ENCODE peak calls at places on chromosome 19, in four cellular contexts. One of them, this sample, is unnamed.

GRCh38 chr19:7421941-7422744 is 66.7 kb downstream of the PEX11G start:
- DNase-seq in left lung: no peak
- DNase-seq in WERI-Rb-1: no peak
- DNase-seq in small intestine: no peak
- DNase-seq in this sample: no peak

GRCh38 chr19:32396046-32396652 is 9.4 kb upstream of the DPY19L3 start:
- DNase-seq in left lung: no peak
- DNase-seq in WERI-Rb-1: no peak
- DNase-seq in small intestine: no peak
- DNase-seq in this sample: no peak

GRCh38 chr19:14661372-14661924 is 13.2 kb downstream of the ADGRE3 start:
- DNase-seq in left lung: no peak
- DNase-seq in WERI-Rb-1: no peak
- DNase-seq in small intestine: no peak
- DNase-seq in this sample: no peak

GRCh38 chr19:13022111-13022858 is 27.0 kb downstream of the NFIX start:
- DNase-seq in left lung: peak
- DNase-seq in WERI-Rb-1: no peak
- DNase-seq in small intestine: peak
- DNase-seq in this sample: no peak

GRCh38 chr19:17522988-17523872 is 11.8 kb downstream of the PGLS start:
- DNase-seq in left lung: peak
- DNase-seq in WERI-Rb-1: no peak
- DNase-seq in small intestine: peak
- DNase-seq in this sample: peak

GRCh38 chr19:35505956-35506355 is 7.5 kb downstream of the DMKN start:
- DNase-seq in left lung: no peak
- DNase-seq in WERI-Rb-1: no peak
- DNase-seq in small intestine: no peak
- DNase-seq in this sample: no peak

GRCh38 chr19:1985588-1986356 is 29.7 kb downstream of the BTBD2 start:
- DNase-seq in left lung: no peak
- DNase-seq in WERI-Rb-1: no peak
- DNase-seq in small intestine: no peak
- DNase-seq in this sample: no peak

GRCh38 chr19:5609881-5610280 is 12.7 kb downstream of the SAFB2 start:
- DNase-seq in left lung: no peak
- DNase-seq in WERI-Rb-1: no peak
- DNase-seq in small intestine: no peak
- DNase-seq in this sample: no peak

GRCh38 chr19:40800339-40800996 is 1.5 kb downstream of the EGLN2 start:
- DNase-seq in left lung: no peak
- DNase-seq in WERI-Rb-1: no peak
- DNase-seq in small intestine: no peak
- DNase-seq in this sample: no peak

GRCh38 chr19:58361900-58362271 is 665 bp downstream of the ZNF497 start:
- DNase-seq in left lung: peak
- DNase-seq in WERI-Rb-1: peak
- DNase-seq in small intestine: no peak
- DNase-seq in this sample: no peak

GRCh38 chr19:29017788-29018187 is 195.2 kb downstream of the UQCRFS1 start:
- DNase-seq in left lung: no peak
- DNase-seq in WERI-Rb-1: no peak
- DNase-seq in small intestine: no peak
- DNase-seq in this sample: no peak

GRCh38 chr19:2055871-2056809 is 5.1 kb upstream of the MKNK2 start:
- DNase-seq in left lung: peak
- DNase-seq in WERI-Rb-1: no peak
- DNase-seq in small intestine: peak
- DNase-seq in this sample: no peak

GRCh38 chr19:5340637-5341447 is at the start of gene PTPRS:
- DNase-seq in left lung: peak
- DNase-seq in WERI-Rb-1: peak
- DNase-seq in small intestine: peak
- DNase-seq in this sample: peak

GRCh38 chr19:11848594-11849263 is at the start of gene ZNF439:
- DNase-seq in left lung: peak
- DNase-seq in WERI-Rb-1: peak
- DNase-seq in small intestine: peak
- DNase-seq in this sample: peak

GRCh38 chr19:40317338-40317737 is 30.9 kb downstream of the C19orf47 start:
- DNase-seq in left lung: peak
- DNase-seq in WERI-Rb-1: no peak
- DNase-seq in small intestine: no peak
- DNase-seq in this sample: no peak

GRCh38 chr19:29587518-29587986 is 18.5 kb upstream of the POP4 start:
- DNase-seq in left lung: no peak
- DNase-seq in WERI-Rb-1: no peak
- DNase-seq in small intestine: peak
- DNase-seq in this sample: peak

GRCh38 chr19:52724701-52725514 is 9.9 kb downstream of the ZNF611 start:
- DNase-seq in left lung: no peak
- DNase-seq in WERI-Rb-1: no peak
- DNase-seq in small intestine: no peak
- DNase-seq in this sample: no peak

GRCh38 chr19:56725829-56726424 is 54.4 kb upstream of the ZNF835 start:
- DNase-seq in left lung: no peak
- DNase-seq in WERI-Rb-1: no peak
- DNase-seq in small intestine: no peak
- DNase-seq in this sample: no peak

GRCh38 chr19:35882074-35882832 is 13.9 kb downstream of the APLP1 start:
- DNase-seq in left lung: no peak
- DNase-seq in WERI-Rb-1: peak
- DNase-seq in small intestine: peak
- DNase-seq in this sample: no peak

GRCh38 chr19:13995017-13995728 is 10.9 kb downstream of the RFX1 start:
- DNase-seq in left lung: peak
- DNase-seq in WERI-Rb-1: no peak
- DNase-seq in small intestine: no peak
- DNase-seq in this sample: no peak

GRCh38 chr19:16428372-16429036 is 43.3 kb downstream of the EPS15L1 start:
- DNase-seq in left lung: no peak
- DNase-seq in WERI-Rb-1: no peak
- DNase-seq in small intestine: no peak
- DNase-seq in this sample: no peak

GRCh38 chr19:36371886-36372285 is 7.1 kb downstream of the ZFP14 start:
- DNase-seq in left lung: no peak
- DNase-seq in WERI-Rb-1: no peak
- DNase-seq in small intestine: no peak
- DNase-seq in this sample: no peak

GRCh38 chr19:23440207-23440606 is 44.9 kb upstream of the ZNF91 start:
- DNase-seq in left lung: no peak
- DNase-seq in WERI-Rb-1: peak
- DNase-seq in small intestine: no peak
- DNase-seq in this sample: no peak

GRCh38 chr19:17329061-17329767 is 5.4 kb downstream of the ANO8 start:
- DNase-seq in left lung: no peak
- DNase-seq in WERI-Rb-1: no peak
- DNase-seq in small intestine: no peak
- DNase-seq in this sample: no peak

GRCh38 chr19:43395561-43395960 is 19.1 kb upstream of the TEX101 start:
- DNase-seq in left lung: no peak
- DNase-seq in WERI-Rb-1: no peak
- DNase-seq in small intestine: peak
- DNase-seq in this sample: no peak

GRCh38 chr19:16584825-16585801 is 12.9 kb upstream of the SLC35E1 start:
- DNase-seq in left lung: peak
- DNase-seq in WERI-Rb-1: no peak
- DNase-seq in small intestine: no peak
- DNase-seq in this sample: no peak

GRCh38 chr19:21474671-21475181 is 30.7 kb upstream of the ZNF429 start:
- DNase-seq in left lung: peak
- DNase-seq in WERI-Rb-1: no peak
- DNase-seq in small intestine: no peak
- DNase-seq in this sample: peak

GRCh38 chr19:20422616-20423205 is 142.9 kb downstream of the ZNF737 start:
- DNase-seq in left lung: peak
- DNase-seq in WERI-Rb-1: peak
- DNase-seq in small intestine: no peak
- DNase-seq in this sample: no peak

GRCh38 chr19:33456076-33456844 is 65.3 kb downstream of the PEPD start:
- DNase-seq in left lung: peak
- DNase-seq in WERI-Rb-1: no peak
- DNase-seq in small intestine: no peak
- DNase-seq in this sample: no peak

GRCh38 chr19:40908981-40909380 is 26.9 kb upstream of the CYP2A7 start:
- DNase-seq in left lung: no peak
- DNase-seq in WERI-Rb-1: no peak
- DNase-seq in small intestine: no peak
- DNase-seq in this sample: no peak

GRCh38 chr19:3370728-3371591 is 4.6 kb downstream of the NFIC start:
- DNase-seq in left lung: no peak
- DNase-seq in WERI-Rb-1: no peak
- DNase-seq in small intestine: no peak
- DNase-seq in this sample: no peak

GRCh38 chr19:3372413-3372812 is 6.0 kb downstream of the NFIC start:
- DNase-seq in left lung: no peak
- DNase-seq in WERI-Rb-1: no peak
- DNase-seq in small intestine: no peak
- DNase-seq in this sample: no peak

GRCh38 chr19:3375221-3376088 is 9.1 kb downstream of the NFIC start:
- DNase-seq in left lung: no peak
- DNase-seq in WERI-Rb-1: no peak
- DNase-seq in small intestine: no peak
- DNase-seq in this sample: no peak

GRCh38 chr19:3374369-3375112 is 8.2 kb downstream of the NFIC start:
- DNase-seq in left lung: no peak
- DNase-seq in WERI-Rb-1: no peak
- DNase-seq in small intestine: no peak
- DNase-seq in this sample: no peak

DNA sequence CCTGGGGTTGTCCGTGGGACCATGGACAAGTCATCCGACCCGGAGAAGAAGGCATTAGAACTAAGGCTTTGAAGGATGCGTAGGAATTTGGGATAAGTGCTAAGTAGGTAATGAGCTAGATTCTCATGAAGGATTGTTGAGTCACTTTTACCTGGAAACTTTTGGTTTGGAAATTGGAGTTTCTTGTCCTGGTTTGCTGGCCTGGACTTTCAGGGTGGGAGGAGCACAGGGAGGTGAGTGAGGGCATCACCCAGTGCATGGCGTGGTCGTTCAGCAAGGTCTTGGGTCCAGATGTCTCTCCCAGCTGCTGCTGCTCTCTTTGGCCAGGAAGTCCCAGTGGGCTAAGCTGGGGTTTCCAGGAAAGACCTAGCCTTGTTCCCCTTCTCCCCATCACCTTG is 7.6 kb downstream of the NFIC start:
- DNase-seq in left lung: no peak
- DNase-seq in WERI-Rb-1: no peak
- DNase-seq in small intestine: no peak
- DNase-seq in this sample: no peak
- H3K27ac ChIP-seq in left lung: peak
- H3K27ac ChIP-seq in WERI-Rb-1: no peak
- H3K27ac ChIP-seq in small intestine: peak
- H3K27ac ChIP-seq in this sample: no peak

GRCh38 chr19:19407640-19407933 is 2.1 kb downstream of the GATAD2A start:
- DNase-seq in left lung: no peak
- DNase-seq in WERI-Rb-1: peak
- DNase-seq in small intestine: no peak
- DNase-seq in this sample: no peak
- H3K27ac ChIP-seq in left lung: peak
- H3K27ac ChIP-seq in WERI-Rb-1: peak
- H3K27ac ChIP-seq in small intestine: peak
- H3K27ac ChIP-seq in this sample: no peak

GRCh38 chr19:45515807-45516401 is 8.6 kb downstream of the VASP start:
- DNase-seq in left lung: peak
- DNase-seq in WERI-Rb-1: no peak
- DNase-seq in small intestine: peak
- DNase-seq in this sample: no peak

GRCh38 chr19:45518469-45518826 is 11.2 kb downstream of the VASP start:
- DNase-seq in left lung: no peak
- DNase-seq in WERI-Rb-1: no peak
- DNase-seq in small intestine: peak
- DNase-seq in this sample: no peak

GRCh38 chr19:45515081-45515624 is 7.9 kb downstream of the VASP start:
- DNase-seq in left lung: peak
- DNase-seq in WERI-Rb-1: no peak
- DNase-seq in small intestine: peak
- DNase-seq in this sample: no peak

GRCh38 chr19:45517641-45518468 is 10.6 kb downstream of the VASP start:
- DNase-seq in left lung: peak
- DNase-seq in WERI-Rb-1: no peak
- DNase-seq in small intestine: no peak
- DNase-seq in this sample: no peak

DNA sequence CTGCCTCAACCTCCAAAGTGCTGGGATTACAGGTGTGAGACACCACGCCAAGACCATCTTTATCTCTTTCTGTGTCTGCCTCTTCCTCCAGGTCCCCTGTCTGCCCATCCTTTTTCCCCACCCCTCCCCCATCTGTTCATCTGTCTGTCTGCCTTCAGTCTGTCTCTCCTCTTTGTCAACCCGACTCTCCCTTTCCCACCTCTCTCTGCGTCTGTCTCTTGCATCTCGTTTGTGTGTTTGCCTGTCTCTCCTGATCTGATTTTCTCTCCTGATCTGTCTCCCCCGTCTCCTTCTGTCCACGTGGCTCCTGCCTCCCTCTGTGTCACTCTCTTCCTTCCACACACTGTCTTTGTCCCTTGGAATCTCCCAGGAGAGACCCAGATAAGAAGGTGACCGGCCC is 10.0 kb downstream of the VASP start:
- DNase-seq in left lung: no peak
- DNase-seq in WERI-Rb-1: no peak
- DNase-seq in small intestine: no peak
- DNase-seq in this sample: no peak
- H3K27ac ChIP-seq in left lung: no peak
- H3K27ac ChIP-seq in WERI-Rb-1: no peak
- H3K27ac ChIP-seq in small intestine: no peak
- H3K27ac ChIP-seq in this sample: no peak

GRCh38 chr19:44800461-44800860 is 8.4 kb upstream of the BCAM start:
- DNase-seq in left lung: peak
- DNase-seq in WERI-Rb-1: peak
- DNase-seq in small intestine: peak
- DNase-seq in this sample: peak

GRCh38 chr19:44794610-44795009 is 14.3 kb upstream of the BCAM start:
- DNase-seq in left lung: no peak
- DNase-seq in WERI-Rb-1: no peak
- DNase-seq in small intestine: no peak
- DNase-seq in this sample: no peak

GRCh38 chr19:44795398-44795987 is 13.4 kb upstream of the BCAM start:
- DNase-seq in left lung: no peak
- DNase-seq in WERI-Rb-1: no peak
- DNase-seq in small intestine: no peak
- DNase-seq in this sample: no peak

GRCh38 chr19:44799627-44800257 is 9.2 kb upstream of the BCAM start:
- DNase-seq in left lung: no peak
- DNase-seq in WERI-Rb-1: no peak
- DNase-seq in small intestine: no peak
- DNase-seq in this sample: no peak

DNA sequence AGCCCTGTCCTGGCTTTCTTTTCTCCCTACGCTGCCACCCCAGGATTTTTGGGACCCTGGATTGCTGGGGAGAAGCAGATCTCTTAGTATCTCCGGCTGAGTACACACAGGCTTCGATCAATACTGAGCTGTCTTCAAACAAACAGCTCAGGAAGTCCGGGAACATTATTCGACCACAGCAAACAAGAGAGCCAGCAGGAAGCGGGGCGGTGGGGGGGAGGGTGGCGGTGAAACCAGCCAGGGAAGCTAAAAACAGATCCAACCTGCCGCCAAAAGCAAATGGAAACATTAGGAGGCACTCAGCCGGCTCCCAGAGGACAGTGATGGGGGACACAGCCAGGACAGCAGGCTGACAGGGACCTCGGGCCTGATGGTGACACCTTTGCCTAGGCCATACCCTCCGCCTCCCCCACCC is 12.2 kb upstream of the BCAM start:
- DNase-seq in left lung: no peak
- DNase-seq in WERI-Rb-1: no peak
- DNase-seq in small intestine: no peak
- DNase-seq in this sample: no peak
- H3K27ac ChIP-seq in left lung: no peak
- H3K27ac ChIP-seq in WERI-Rb-1: no peak
- H3K27ac ChIP-seq in small intestine: no peak
- H3K27ac ChIP-seq in this sample: no peak